ENCODE peak calls at places on chromosome 13, in six cellular contexts. E is cardiac muscle cell, O is foreskin keratinocyte, Z is heart right ventricle, J is H9, I is lower lobe of right lung. X is an unnamed sample.

GRCh38 chr13:19772306-19772705 is 10.4 kb downstream of the PSPC1 start:
- DNase-seq in I (no peak), J (no peak), O (no peak), Z (no peak), E (no peak), X (no peak)

GRCh38 chr13:60583196-60583908 is 186.3 kb downstream of the TDRD3 start:
- DNase-seq in J (peak; percentile 77), Z (peak; percentile 14), E (no peak), O (no peak), I (no peak), X (no peak)

GRCh38 chr13:20566424-20566916 is 487 bp upstream of the IFT88 start:
- DNase-seq in J (no peak), O (peak; percentile 81), E (no peak), Z (no peak), I (no peak), X (no peak)

GRCh38 chr13:102839462-102839861 is 6.4 kb upstream of the ERCC5 start:
- DNase-seq in E (no peak), O (no peak), Z (no peak), J (no peak), I (no peak), X (no peak)

GRCh38 chr13:29548722-29549446 is 46.6 kb downstream of the SLC7A1 start:
- DNase-seq in O (no peak), Z (no peak), I (no peak), E (peak; percentile 30), J (no peak), X (no peak)

GRCh38 chr13:43301341-43301969 is 278.1 kb downstream of the DNAJC15 start:
- DNase-seq in E (no peak), I (no peak), J (no peak), O (no peak), Z (no peak), X (no peak)

GRCh38 chr13:31965361-31966066 is 66.1 kb upstream of the FRY start:
- DNase-seq in I (no peak), E (no peak), J (no peak), O (peak; percentile 44), Z (no peak), X (no peak)

GRCh38 chr13:51541809-51542258 is 42.4 kb upstream of the WDFY2 start:
- DNase-seq in E (peak; percentile 24), Z (no peak), J (no peak), I (no peak), O (no peak), X (peak; percentile 46)

GRCh38 chr13:60431108-60431700 is 34.2 kb downstream of the TDRD3 start:
- DNase-seq in J (no peak), O (peak; percentile 11), Z (no peak), E (peak; percentile 73), I (no peak), X (no peak)

GRCh38 chr13:77779461-77780272 is 82.2 kb downstream of the SLAIN1 start:
- DNase-seq in J (no peak), E (peak; percentile 73), O (peak; percentile 4), I (peak; percentile 43), Z (peak; percentile 59), X (no peak)

GRCh38 chr13:35388979-35389378 is 87.5 kb downstream of the MAB21L1 start:
- DNase-seq in Z (no peak), O (no peak), J (no peak), E (no peak), I (no peak), X (no peak)

GRCh38 chr13:42803563-42804212 is 22.3 kb downstream of the FAM216B start:
- DNase-seq in E (no peak), Z (no peak), O (no peak), I (no peak), J (no peak), X (no peak)

GRCh38 chr13:66560189-66560588 is 669.9 kb downstream of the PCDH9 start:
- DNase-seq in I (no peak), Z (no peak), O (no peak), J (no peak), E (no peak), X (no peak)

GRCh38 chr13:52845334-52845761 is 3.1 kb downstream of the PCDH8 start:
- DNase-seq in E (peak; percentile 47), Z (no peak), J (peak; percentile 61), O (no peak), I (no peak), X (no peak)

GRCh38 chr13:98586400-98587144 is 9.7 kb upstream of the STK24 start:
- DNase-seq in Z (no peak), O (no peak), I (no peak), E (no peak), J (no peak), X (no peak)

GRCh38 chr13:73715114-73715909 is 418.9 kb downstream of the KLF12 start:
- DNase-seq in E (no peak), I (peak; percentile 66), Z (no peak), O (peak; percentile 13), J (no peak), X (no peak)

DNA sequence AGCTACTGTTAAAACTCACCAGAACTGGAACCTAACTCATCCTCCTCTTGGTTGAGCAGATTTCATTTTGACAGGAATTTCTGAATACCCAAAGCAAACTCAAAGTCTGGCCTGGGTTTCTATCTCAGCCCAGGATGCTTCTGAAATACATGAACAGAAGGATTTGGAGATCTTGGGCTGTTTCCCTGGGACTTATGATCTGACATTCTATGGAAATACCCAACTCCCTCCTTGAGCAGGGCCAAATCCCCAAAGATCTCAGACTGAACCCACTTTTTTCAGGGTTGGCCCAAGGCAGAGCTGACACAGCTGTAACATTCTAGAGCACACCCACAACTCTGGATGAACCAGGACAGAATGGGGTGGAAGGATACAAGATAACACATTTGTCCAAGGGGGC is 1.1 kb upstream of the ITM2B start:
- DNase-seq in O (no peak), E (no peak), I (no peak), Z (no peak), J (no peak), X (no peak)
- H3K27ac ChIP-seq in O (no peak overlapping the region), E (no peak overlapping the region), I (peak overlapping the region; percentile 100), Z (peak overlapping the region; percentile 100), J (no peak overlapping the region), X (peak overlapping the region; percentile 98)

DNA sequence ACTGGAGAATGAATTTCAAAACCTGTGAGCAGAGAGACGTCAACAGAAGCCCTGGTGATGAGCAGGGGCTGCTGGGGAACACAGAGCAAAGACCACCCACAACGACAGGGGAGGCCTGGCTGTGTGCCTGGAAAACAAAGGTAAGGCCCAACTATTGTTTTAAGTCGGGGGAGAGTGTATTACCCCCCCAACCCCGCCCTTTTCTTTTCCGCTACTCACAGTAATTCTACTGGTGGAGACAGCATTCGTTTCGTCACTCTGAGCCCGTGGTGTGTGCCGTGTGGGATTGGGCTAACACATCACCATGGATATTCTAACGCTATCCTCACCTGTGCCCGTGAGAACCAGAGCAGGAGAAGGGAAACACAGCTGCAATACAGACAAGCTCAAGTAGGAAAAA is 18.6 kb upstream of the ADPRHL1 start:
- DNase-seq in E (no peak), I (no peak), O (no peak), Z (peak; percentile 53), J (no peak), X (no peak)
- H3K27ac ChIP-seq in E (no peak overlapping the region), I (peak overlapping the region; percentile 65), O (no peak overlapping the region), Z (peak overlapping the region; percentile 60), J (no peak overlapping the region), X (no peak overlapping the region)

GRCh38 chr13:76330216-76330615 is 556.0 kb downstream of the KCTD12 start:
- DNase-seq in J (no peak), O (no peak), Z (no peak), I (no peak), E (no peak), X (no peak)

GRCh38 chr13:76335463-76335862 is 550.7 kb downstream of the KCTD12 start:
- DNase-seq in E (no peak), O (no peak), I (no peak), Z (no peak), J (no peak), X (no peak)

GRCh38 chr13:76330756-76331155 is 555.4 kb downstream of the KCTD12 start:
- DNase-seq in Z (no peak), O (no peak), I (no peak), J (no peak), E (no peak), X (no peak)

GRCh38 chr13:76329004-76329403 is 557.2 kb downstream of the KCTD12 start:
- DNase-seq in E (no peak), Z (no peak), I (no peak), O (no peak), J (no peak), X (no peak)

DNA sequence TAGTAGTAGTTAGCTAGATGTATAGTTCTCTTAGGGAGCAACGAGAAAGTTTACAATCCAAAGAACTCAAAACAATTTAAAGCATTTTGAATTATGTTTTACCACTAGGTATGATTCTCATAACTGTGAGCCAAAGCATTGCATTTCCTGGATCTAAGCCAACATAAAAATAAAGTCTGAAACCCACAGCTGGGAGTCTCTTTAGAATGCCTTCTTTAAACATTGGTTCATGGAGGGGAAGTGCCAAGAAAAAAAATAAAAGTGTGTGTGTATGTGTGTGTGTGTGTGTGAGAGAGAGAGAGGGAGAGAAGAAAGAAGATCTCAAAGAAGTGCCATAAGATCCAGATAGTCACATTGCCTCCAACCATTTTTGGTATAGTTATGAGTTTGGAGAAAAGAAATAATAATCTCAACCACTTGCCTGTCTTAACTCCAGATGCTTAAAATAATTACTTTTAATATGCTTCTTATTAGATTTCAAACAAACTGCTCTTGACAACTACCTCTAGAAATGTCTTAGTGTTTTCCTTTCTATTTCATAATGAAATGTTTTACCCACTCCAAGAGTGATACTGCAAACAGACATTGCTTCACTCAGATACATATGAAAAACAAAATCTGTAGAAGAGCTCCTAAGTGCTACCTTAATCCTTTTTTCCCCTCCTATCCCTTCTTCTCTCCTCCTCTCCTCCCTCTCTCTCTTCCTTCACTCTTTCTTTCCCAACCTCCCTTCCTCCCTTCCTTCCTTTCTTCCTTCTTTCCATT is 554.1 kb downstream of the KCTD12 start:
- DNase-seq in I (no peak), Z (no peak), E (no peak), O (no peak), J (no peak), X (no peak)
- H3K27ac ChIP-seq in I (no peak overlapping the region), Z (no peak overlapping the region), E (no peak overlapping the region), O (no peak overlapping the region), J (no peak overlapping the region), X (no peak overlapping the region)

GRCh38 chr13:27131906-27132305 is 39.7 kb downstream of the USP12 start:
- DNase-seq in J (no peak), O (no peak), E (no peak), Z (no peak), I (no peak), X (no peak)
- H3K27ac ChIP-seq in J (peak overlapping the region; percentile 20), O (peak overlapping the region; percentile 85), E (no peak overlapping the region), Z (no peak overlapping the region), I (no peak overlapping the region), X (no peak overlapping the region)

GRCh38 chr13:110393761-110394160 is 86.7 kb downstream of the COL4A2 start:
- DNase-seq in Z (no peak), E (no peak), J (no peak), O (no peak), I (no peak), X (no peak)
- H3K27ac ChIP-seq in Z (no peak overlapping the region), E (no peak overlapping the region), J (no peak overlapping the region), O (no peak overlapping the region), I (no peak overlapping the region), X (no peak overlapping the region)